ENCODE peak calls at places on chromosome 2, in eight cellular contexts. One of them, this sample, is unnamed.

GRCh38 chr2:140246957-140247356 is 1466.8 kb upstream of the NXPH2 start:
- DNase-seq in nucleus accumbens: no peak
- DNase-seq in CD4-positive, CD25-positive, alpha-beta regulatory T cell: no peak
- DNase-seq in NCI-H345: no peak
- DNase-seq in hepatocyte: no peak
- DNase-seq in HTR-8/SVneo: no peak
- DNase-seq in A673: no peak
- DNase-seq in HuH-7.5: no peak
- DNase-seq in this sample: no peak

GRCh38 chr2:239804161-239805042 is 220.7 kb downstream of the NDUFA10 start:
- DNase-seq in nucleus accumbens: no peak
- DNase-seq in CD4-positive, CD25-positive, alpha-beta regulatory T cell: no peak
- DNase-seq in NCI-H345: no peak
- DNase-seq in hepatocyte: no peak
- DNase-seq in HTR-8/SVneo: no peak
- DNase-seq in A673: no peak
- DNase-seq in HuH-7.5: no peak
- DNase-seq in this sample: no peak

GRCh38 chr2:241519669-241520068 is 11.3 kb upstream of the STK25 start:
- DNase-seq in nucleus accumbens: no peak
- DNase-seq in CD4-positive, CD25-positive, alpha-beta regulatory T cell: no peak
- DNase-seq in NCI-H345: peak
- DNase-seq in hepatocyte: no peak
- DNase-seq in HTR-8/SVneo: no peak
- DNase-seq in A673: no peak
- DNase-seq in HuH-7.5: no peak
- DNase-seq in this sample: no peak

GRCh38 chr2:211133766-211134165 is 577.4 kb downstream of the CPS1 start:
- DNase-seq in nucleus accumbens: no peak
- DNase-seq in CD4-positive, CD25-positive, alpha-beta regulatory T cell: no peak
- DNase-seq in NCI-H345: no peak
- DNase-seq in hepatocyte: no peak
- DNase-seq in HTR-8/SVneo: no peak
- DNase-seq in A673: no peak
- DNase-seq in HuH-7.5: no peak
- DNase-seq in this sample: no peak

GRCh38 chr2:34332813-34333212 is 733.7 kb upstream of the FAM98A start:
- DNase-seq in nucleus accumbens: no peak
- DNase-seq in CD4-positive, CD25-positive, alpha-beta regulatory T cell: no peak
- DNase-seq in NCI-H345: no peak
- DNase-seq in hepatocyte: no peak
- DNase-seq in HTR-8/SVneo: no peak
- DNase-seq in A673: no peak
- DNase-seq in HuH-7.5: no peak
- DNase-seq in this sample: no peak

GRCh38 chr2:18926633-18927524 is 337.5 kb upstream of the NT5C1B start:
- DNase-seq in nucleus accumbens: no peak
- DNase-seq in CD4-positive, CD25-positive, alpha-beta regulatory T cell: no peak
- DNase-seq in NCI-H345: no peak
- DNase-seq in hepatocyte: no peak
- DNase-seq in HTR-8/SVneo: no peak
- DNase-seq in A673: no peak
- DNase-seq in HuH-7.5: no peak
- DNase-seq in this sample: no peak

GRCh38 chr2:46689993-46690392 is 210.6 kb downstream of the TMEM247 start:
- DNase-seq in nucleus accumbens: no peak
- DNase-seq in CD4-positive, CD25-positive, alpha-beta regulatory T cell: no peak
- DNase-seq in NCI-H345: no peak
- DNase-seq in hepatocyte: no peak
- DNase-seq in HTR-8/SVneo: no peak
- DNase-seq in A673: no peak
- DNase-seq in HuH-7.5: no peak
- DNase-seq in this sample: no peak

GRCh38 chr2:167582619-167583018 is 664.8 kb downstream of the STK39 start:
- DNase-seq in nucleus accumbens: no peak
- DNase-seq in CD4-positive, CD25-positive, alpha-beta regulatory T cell: no peak
- DNase-seq in NCI-H345: no peak
- DNase-seq in hepatocyte: no peak
- DNase-seq in HTR-8/SVneo: no peak
- DNase-seq in A673: no peak
- DNase-seq in HuH-7.5: no peak
- DNase-seq in this sample: no peak

GRCh38 chr2:226756131-226756530 is 43.5 kb downstream of the IRS1 start:
- DNase-seq in nucleus accumbens: no peak
- DNase-seq in CD4-positive, CD25-positive, alpha-beta regulatory T cell: no peak
- DNase-seq in NCI-H345: no peak
- DNase-seq in hepatocyte: peak
- DNase-seq in HTR-8/SVneo: no peak
- DNase-seq in A673: no peak
- DNase-seq in HuH-7.5: no peak
- DNase-seq in this sample: no peak

GRCh38 chr2:218828477-218828778 is 3.2 kb downstream of the PRKAG3 start:
- DNase-seq in nucleus accumbens: no peak
- DNase-seq in CD4-positive, CD25-positive, alpha-beta regulatory T cell: no peak
- DNase-seq in NCI-H345: no peak
- DNase-seq in hepatocyte: no peak
- DNase-seq in HTR-8/SVneo: no peak
- DNase-seq in A673: no peak
- DNase-seq in HuH-7.5: no peak
- DNase-seq in this sample: no peak

GRCh38 chr2:52936029-52936428 is 831.6 kb upstream of the CHAC2 start:
- DNase-seq in nucleus accumbens: no peak
- DNase-seq in CD4-positive, CD25-positive, alpha-beta regulatory T cell: no peak
- DNase-seq in NCI-H345: no peak
- DNase-seq in hepatocyte: peak
- DNase-seq in HTR-8/SVneo: no peak
- DNase-seq in A673: no peak
- DNase-seq in HuH-7.5: no peak
- DNase-seq in this sample: no peak

GRCh38 chr2:56185101-56185581 is 1.4 kb downstream of the CCDC85A start:
- DNase-seq in nucleus accumbens: no peak
- DNase-seq in CD4-positive, CD25-positive, alpha-beta regulatory T cell: no peak
- DNase-seq in NCI-H345: peak
- DNase-seq in hepatocyte: peak
- DNase-seq in HTR-8/SVneo: peak
- DNase-seq in A673: peak
- DNase-seq in HuH-7.5: no peak
- DNase-seq in this sample: peak

GRCh38 chr2:75481041-75481836 is 79.5 kb downstream of the EVA1A start:
- DNase-seq in nucleus accumbens: no peak
- DNase-seq in CD4-positive, CD25-positive, alpha-beta regulatory T cell: no peak
- DNase-seq in NCI-H345: peak
- DNase-seq in hepatocyte: peak
- DNase-seq in HTR-8/SVneo: peak
- DNase-seq in A673: peak
- DNase-seq in HuH-7.5: no peak
- DNase-seq in this sample: no peak

GRCh38 chr2:17303054-17303453 is 215.2 kb downstream of the RAD51AP2 start:
- DNase-seq in nucleus accumbens: no peak
- DNase-seq in CD4-positive, CD25-positive, alpha-beta regulatory T cell: no peak
- DNase-seq in NCI-H345: no peak
- DNase-seq in hepatocyte: no peak
- DNase-seq in HTR-8/SVneo: no peak
- DNase-seq in A673: no peak
- DNase-seq in HuH-7.5: no peak
- DNase-seq in this sample: no peak

GRCh38 chr2:25245141-25245540 is 76.8 kb upstream of the POMC start:
- DNase-seq in nucleus accumbens: no peak
- DNase-seq in CD4-positive, CD25-positive, alpha-beta regulatory T cell: no peak
- DNase-seq in NCI-H345: no peak
- DNase-seq in hepatocyte: no peak
- DNase-seq in HTR-8/SVneo: no peak
- DNase-seq in A673: no peak
- DNase-seq in HuH-7.5: no peak
- DNase-seq in this sample: no peak

GRCh38 chr2:23486676-23487075 is 101.7 kb downstream of the KLHL29 start:
- DNase-seq in nucleus accumbens: no peak
- DNase-seq in CD4-positive, CD25-positive, alpha-beta regulatory T cell: no peak
- DNase-seq in NCI-H345: no peak
- DNase-seq in hepatocyte: no peak
- DNase-seq in HTR-8/SVneo: no peak
- DNase-seq in A673: no peak
- DNase-seq in HuH-7.5: no peak
- DNase-seq in this sample: peak

GRCh38 chr2:119490653-119491195 is 33.6 kb downstream of the SCTR start:
- DNase-seq in nucleus accumbens: no peak
- DNase-seq in CD4-positive, CD25-positive, alpha-beta regulatory T cell: no peak
- DNase-seq in NCI-H345: no peak
- DNase-seq in hepatocyte: peak
- DNase-seq in HTR-8/SVneo: no peak
- DNase-seq in A673: no peak
- DNase-seq in HuH-7.5: no peak
- DNase-seq in this sample: no peak

GRCh38 chr2:237128026-237128703 is 42.5 kb downstream of the COPS8 start:
- DNase-seq in nucleus accumbens: no peak
- DNase-seq in CD4-positive, CD25-positive, alpha-beta regulatory T cell: no peak
- DNase-seq in NCI-H345: no peak
- DNase-seq in hepatocyte: peak
- DNase-seq in HTR-8/SVneo: peak
- DNase-seq in A673: peak
- DNase-seq in HuH-7.5: no peak
- DNase-seq in this sample: peak

GRCh38 chr2:215465246-215465645 is 29.4 kb upstream of the FN1 start:
- DNase-seq in nucleus accumbens: no peak
- DNase-seq in CD4-positive, CD25-positive, alpha-beta regulatory T cell: no peak
- DNase-seq in NCI-H345: no peak
- DNase-seq in hepatocyte: no peak
- DNase-seq in HTR-8/SVneo: peak
- DNase-seq in A673: peak
- DNase-seq in HuH-7.5: no peak
- DNase-seq in this sample: no peak

GRCh38 chr2:1742300-1742679 is 2.0 kb downstream of the PXDN start:
- DNase-seq in nucleus accumbens: no peak
- DNase-seq in CD4-positive, CD25-positive, alpha-beta regulatory T cell: no peak
- DNase-seq in NCI-H345: no peak
- DNase-seq in hepatocyte: no peak
- DNase-seq in HTR-8/SVneo: no peak
- DNase-seq in A673: no peak
- DNase-seq in HuH-7.5: no peak
- DNase-seq in this sample: no peak

GRCh38 chr2:16741508-16741907 is 75.9 kb upstream of the CYRIA start:
- DNase-seq in nucleus accumbens: no peak
- DNase-seq in CD4-positive, CD25-positive, alpha-beta regulatory T cell: no peak
- DNase-seq in NCI-H345: no peak
- DNase-seq in hepatocyte: no peak
- DNase-seq in HTR-8/SVneo: no peak
- DNase-seq in A673: no peak
- DNase-seq in HuH-7.5: no peak
- DNase-seq in this sample: no peak

GRCh38 chr2:240143801-240144648 is 3.6 kb upstream of the OTOS start:
- DNase-seq in nucleus accumbens: no peak
- DNase-seq in CD4-positive, CD25-positive, alpha-beta regulatory T cell: peak
- DNase-seq in NCI-H345: peak
- DNase-seq in hepatocyte: peak
- DNase-seq in HTR-8/SVneo: peak
- DNase-seq in A673: peak
- DNase-seq in HuH-7.5: peak
- DNase-seq in this sample: peak

GRCh38 chr2:70871398-70872211 is 36.0 kb upstream of the CD207 start:
- DNase-seq in nucleus accumbens: peak
- DNase-seq in CD4-positive, CD25-positive, alpha-beta regulatory T cell: peak
- DNase-seq in NCI-H345: peak
- DNase-seq in hepatocyte: peak
- DNase-seq in HTR-8/SVneo: peak
- DNase-seq in A673: peak
- DNase-seq in HuH-7.5: peak
- DNase-seq in this sample: peak

GRCh38 chr2:227471924-227472264 is at the start of gene AGFG1:
- DNase-seq in nucleus accumbens: peak
- DNase-seq in CD4-positive, CD25-positive, alpha-beta regulatory T cell: peak
- DNase-seq in NCI-H345: peak
- DNase-seq in hepatocyte: peak
- DNase-seq in HTR-8/SVneo: peak
- DNase-seq in A673: peak
- DNase-seq in HuH-7.5: peak
- DNase-seq in this sample: peak

GRCh38 chr2:69902213-69902922 is 8.6 kb downstream of the SNRNP27 start:
- DNase-seq in nucleus accumbens: no peak
- DNase-seq in CD4-positive, CD25-positive, alpha-beta regulatory T cell: no peak
- DNase-seq in NCI-H345: no peak
- DNase-seq in hepatocyte: no peak
- DNase-seq in HTR-8/SVneo: no peak
- DNase-seq in A673: no peak
- DNase-seq in HuH-7.5: no peak
- DNase-seq in this sample: peak

GRCh38 chr2:74690571-74690970 is 36.5 kb downstream of the SEMA4F start:
- DNase-seq in nucleus accumbens: no peak
- DNase-seq in CD4-positive, CD25-positive, alpha-beta regulatory T cell: no peak
- DNase-seq in NCI-H345: peak
- DNase-seq in hepatocyte: peak
- DNase-seq in HTR-8/SVneo: peak
- DNase-seq in A673: peak
- DNase-seq in HuH-7.5: peak
- DNase-seq in this sample: no peak